ENCODE peak calls at places on chromosomes 11 and 22, in five cellular contexts. D is mesenchymal stem cell, V is IMR-90, P is mesendoderm, H is neuronal stem cell. R is an unnamed sample.

GRCh38 chr11:126584028-126584427 is 228.5 kb downstream of the ST3GAL4 start:
- DNase-seq in D (no peak), V (no peak), P (no peak), H (no peak), R (no peak)

GRCh38 chr22:32823024-32823730 is 21.7 kb downstream of the TIMP3 start:
- DNase-seq in D (peak; percentile 56), V (peak; percentile 44), P (peak; percentile 91), H (no peak), R (peak; percentile 75)

GRCh38 chr11:68977781-68978625 is 2.8 kb downstream of the MRGPRD start:
- DNase-seq in D (no peak), V (no peak), P (no peak), H (no peak), R (peak; percentile 20)

GRCh38 chr22:48640890-48641771 is 1186.5 kb downstream of the BRD1 start:
- DNase-seq in D (no peak), V (no peak), P (no peak), H (no peak), R (no peak)

GRCh38 chr11:69157156-69157821 is 1.6 kb downstream of the SMIM38 start:
- DNase-seq in D (no peak), V (peak; percentile 77), P (no peak), H (peak; percentile 75), R (no peak)

GRCh38 chr22:20653012-20653794 is 120.7 kb upstream of the SERPIND1 start:
- DNase-seq in D (no peak), V (no peak), P (no peak), H (no peak), R (peak; percentile 12)

GRCh38 chr11:78744202-78744601 is 169.5 kb upstream of the NARS2 start:
- DNase-seq in D (no peak), V (no peak), P (no peak), H (no peak), R (no peak)

GRCh38 chr11:19728436-19728835 is 15.8 kb downstream of the NAV2 start:
- DNase-seq in D (peak; percentile 45), V (peak; percentile 80), P (peak; percentile 33), H (no peak), R (no peak)

GRCh38 chr11:31828217-31828616 is 17.1 kb upstream of the PAX6 start:
- DNase-seq in D (no peak), V (no peak), P (no peak), H (no peak), R (no peak)

GRCh38 chr11:64150481-64151239 is 15.3 kb downstream of the MACROD1 start:
- DNase-seq in D (no peak), V (no peak), P (no peak), H (no peak), R (no peak)

GRCh38 chr11:106202935-106203620 is 125.6 kb downstream of the AASDHPPT start:
- DNase-seq in D (peak; percentile 59), V (peak; percentile 1), P (peak; percentile 43), H (no peak), R (no peak)

GRCh38 chr11:72752088-72752914 is at the start of gene ARAP1:
- DNase-seq in D (peak; percentile 77), V (peak; percentile 59), P (peak; percentile 91), H (peak; percentile 60), R (peak; percentile 90)

GRCh38 chr11:34104680-34105078 is 750 bp upstream of the NAT10 start:
- DNase-seq in D (peak; percentile 12), V (no peak), P (no peak), H (no peak), R (no peak)

GRCh38 chr11:92045325-92045724 is 179.3 kb upstream of the FAT3 start:
- DNase-seq in D (no peak), V (no peak), P (peak; percentile 67), H (no peak), R (no peak)

GRCh38 chr11:17547051-17547577 is at the start of gene OTOG:
- DNase-seq in D (no peak), V (no peak), P (peak; percentile 94), H (peak; percentile 58), R (peak; percentile 96)

GRCh38 chr11:115112779-115113178 is 391.4 kb downstream of the CADM1 start:
- DNase-seq in D (no peak), V (no peak), P (no peak), H (peak; percentile 48), R (no peak)

GRCh38 chr11:128469220-128469619 is 118.1 kb downstream of the ETS1 start:
- DNase-seq in D (no peak), V (no peak), P (no peak), H (no peak), R (no peak)

GRCh38 chr22:38034884-38035529 is 22.2 kb upstream of the PICK1 start:
- DNase-seq in D (no peak), V (no peak), P (no peak), H (no peak), R (peak; percentile 29)

GRCh38 chr22:38033522-38034277 is 23.5 kb upstream of the PICK1 start:
- DNase-seq in D (no peak), V (no peak), P (no peak), H (no peak), R (peak; percentile 26)

GRCh38 chr22:38031491-38031890 is 25.7 kb upstream of the PICK1 start:
- DNase-seq in D (no peak), V (no peak), P (no peak), H (no peak), R (no peak)

GRCh38 chr22:38034278-38034882 is 22.8 kb upstream of the PICK1 start:
- DNase-seq in D (peak; percentile 93), V (peak; percentile 91), P (peak; percentile 94), H (peak; percentile 43), R (peak; percentile 87)

GRCh38 chr22:38032681-38033521 is 24.3 kb upstream of the PICK1 start:
- DNase-seq in D (peak; percentile 84), V (peak; percentile 90), P (no peak), H (no peak), R (no peak)
- H2BK15ac ChIP-seq in D (peak overlapping the region; percentile 74), V (peak overlapping the region; percentile 12), P (no peak overlapping the region), H (peak overlapping the region; percentile 57), R (no peak overlapping the region)

GRCh38 chr22:47563406-47564157 is 801.1 kb downstream of the TBC1D22A start:
- DNase-seq in D (no peak), V (no peak), P (no peak), H (no peak), R (no peak)
- H2AK5ac ChIP-seq in D (no peak overlapping the region), V (no peak overlapping the region), P (no peak overlapping the region), H (no peak overlapping the region), R (no peak overlapping the region)

DNA sequence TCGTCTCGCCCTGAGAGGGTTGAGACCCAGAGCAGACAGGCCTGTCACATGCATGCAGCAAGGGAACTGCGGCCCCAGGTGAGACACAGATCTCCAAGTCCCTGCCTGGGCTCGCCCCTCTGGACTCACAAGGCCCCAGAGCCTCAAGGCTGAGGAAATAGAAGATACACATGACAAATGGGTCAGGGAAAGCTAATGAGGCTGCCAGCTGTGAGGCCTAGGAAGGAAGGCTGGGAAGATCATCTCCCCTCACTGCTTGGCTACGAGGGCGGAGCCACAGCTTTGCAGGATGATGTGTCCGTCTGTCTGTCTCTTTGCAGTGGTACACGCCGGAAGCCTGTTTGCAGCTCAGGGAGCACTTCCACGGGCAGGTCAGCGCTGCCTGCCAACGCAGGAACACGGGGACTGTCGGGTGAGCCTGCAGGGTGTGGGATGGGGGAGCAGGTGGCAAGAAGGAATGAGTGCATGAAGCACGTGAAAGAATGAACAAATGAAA is 4.5 kb downstream of the RAB36 start:
- DNase-seq in D (no peak), V (no peak), P (no peak), H (no peak), R (peak; percentile 74)
- H2BK15ac ChIP-seq in D (no peak overlapping the region), V (no peak overlapping the region), P (no peak overlapping the region), H (no peak overlapping the region), R (no peak overlapping the region)

GRCh38 chr11:12680246-12680939 is 6.2 kb downstream of the TEAD1 start:
- DNase-seq in D (peak; percentile 96), V (peak; percentile 91), P (peak; percentile 98), H (peak; percentile 85), R (peak; percentile 96)
- H2AK5ac ChIP-seq in D (peak overlapping the region; percentile 4), V (peak overlapping the region; percentile 75), P (no peak overlapping the region), H (no peak overlapping the region), R (no peak overlapping the region)

GRCh38 chr22:27115816-27116256 is 458.4 kb downstream of the MIAT start:
- DNase-seq in D (peak; percentile 75), V (peak; percentile 87), P (peak; percentile 93), H (no peak), R (no peak)
- H2BK15ac ChIP-seq in D (no peak overlapping the region), V (peak overlapping the region; percentile 95), P (no peak overlapping the region), H (no peak overlapping the region), R (no peak overlapping the region)

GRCh38 chr11:119419246-119419645 is 3.7 kb downstream of the THY1 start:
- DNase-seq in D (no peak), V (no peak), P (no peak), H (no peak), R (no peak)

GRCh38 chr11:119421941-119422504 is 949 bp downstream of the THY1 start:
- DNase-seq in D (peak; percentile 25), V (peak; percentile 24), P (peak; percentile 83), H (peak; percentile 40), R (no peak)

GRCh38 chr11:119419834-119420492 is 3.0 kb downstream of the THY1 start:
- DNase-seq in D (no peak), V (no peak), P (no peak), H (no peak), R (no peak)

GRCh38 chr11:119421351-119421750 is 1.6 kb downstream of the THY1 start:
- DNase-seq in D (no peak), V (peak; percentile 62), P (no peak), H (no peak), R (no peak)

DNA sequence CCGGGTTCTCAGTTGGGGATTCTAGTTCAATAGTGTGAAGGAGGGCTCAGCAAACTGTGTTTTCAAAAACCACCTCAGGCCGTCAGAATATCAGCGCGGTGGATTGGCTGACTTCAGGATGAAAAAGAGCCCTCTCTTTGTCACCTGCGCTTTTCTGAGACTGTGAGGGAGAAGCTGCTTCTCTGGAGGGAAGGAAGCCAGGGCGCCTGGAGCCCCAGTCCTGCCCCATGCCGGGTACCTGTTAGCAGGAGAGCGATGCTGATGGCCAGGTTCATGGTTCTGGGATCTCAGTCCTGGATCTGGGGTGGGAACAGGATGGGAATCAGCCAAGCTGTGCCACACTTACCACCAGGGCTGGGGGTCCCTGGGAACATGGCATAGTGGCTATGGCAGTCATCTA is 2.3 kb downstream of the THY1 start:
- DNase-seq in D (no peak), V (no peak), P (no peak), H (no peak), R (no peak)
- H2AK5ac ChIP-seq in D (no peak overlapping the region), V (peak overlapping the region; percentile 31), P (peak overlapping the region; percentile 65), H (no peak overlapping the region), R (no peak overlapping the region)

GRCh38 chr11:44963948-44964347 is 13.3 kb upstream of the TP53I11 start:
- DNase-seq in D (no peak), V (no peak), P (no peak), H (no peak), R (no peak)
- H2BK15ac ChIP-seq in D (no peak overlapping the region), V (no peak overlapping the region), P (no peak overlapping the region), H (no peak overlapping the region), R (no peak overlapping the region)

DNA sequence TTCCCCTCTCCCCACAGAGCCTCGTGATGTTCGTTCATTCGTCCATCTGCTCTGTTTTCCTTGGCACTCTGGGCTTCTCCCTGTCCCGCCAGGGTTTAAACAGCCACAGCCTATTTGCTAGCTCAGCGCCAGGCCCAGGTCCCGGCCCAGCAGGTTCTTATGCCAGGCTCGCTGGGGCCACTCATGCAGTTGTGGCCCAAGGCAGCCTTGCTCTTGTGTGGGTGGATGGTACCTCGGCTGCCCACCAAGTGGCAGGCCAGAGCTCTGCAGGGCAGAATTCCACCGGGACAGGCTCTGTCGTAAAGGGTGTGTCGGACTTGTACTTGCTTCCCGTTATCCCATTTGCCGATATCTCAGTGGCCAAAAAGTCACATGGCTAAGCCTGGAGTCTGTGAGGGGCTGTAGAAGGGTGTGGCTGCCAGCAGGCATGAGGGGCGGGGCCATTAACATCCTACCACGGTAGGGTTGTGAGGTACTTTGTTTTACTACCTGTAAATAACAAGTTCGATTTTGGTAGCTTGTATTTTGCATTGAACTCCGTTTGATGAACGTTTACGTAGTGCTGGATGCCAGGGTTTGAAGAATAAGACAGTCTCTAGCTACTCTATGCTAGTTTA is 7.9 kb downstream of the FAM118A start:
- DNase-seq in D (peak; percentile 17), V (peak; percentile 37), P (peak; percentile 72), H (no peak), R (peak; percentile 63)
- H2AK5ac ChIP-seq in D (peak overlapping the region; percentile 11), V (peak overlapping the region; percentile 62), P (no peak overlapping the region), H (no peak overlapping the region), R (no peak overlapping the region)

R was measured in H9.